ENCODE peak calls at places on chromosomes 13 and 19, in ten cellular contexts. D is AG04450; Y is cardiac muscle cell; G is lower lobe of right lung; H is CD8-positive, alpha-beta T cell; N is fibroblast of lung; B is upper lobe of left lung; S is adrenal gland; J is uterus; E is OCI-LY7. R is an unnamed sample. For H3K9me3, the result is how much of the 10 kb centered on the place peaks cover.

GRCh38 chr19:30254214-30254613 is 118.0 kb upstream of the ZNF536 start:
- DNase-seq in N (no peak), J (no peak), H (no peak), D (no peak), Y (no peak), B (no peak), E (no peak), G (no peak), S (no peak), R (no peak)

GRCh38 chr19:39398297-39398864 is 7.2 kb downstream of the MED29 start:
- DNase-seq in D (no peak), J (peak), G (peak), H (peak), N (peak), B (peak), E (no peak), Y (peak), S (peak), R (peak)

GRCh38 chr13:18235756-18236527 is 945.7 kb downstream of the TUBA3C start:
- DNase-seq in J (no peak), E (no peak), S (no peak), N (no peak), B (no peak), Y (no peak), D (no peak), H (no peak), G (no peak), R (no peak)

GRCh38 chr19:13604902-13605586 is 98.8 kb upstream of the CACNA1A start:
- DNase-seq in E (no peak), S (no peak), G (no peak), Y (no peak), J (no peak), H (no peak), N (no peak), B (no peak), D (no peak), R (no peak)

GRCh38 chr13:101915755-101916107 is 463.3 kb downstream of the ITGBL1 start:
- DNase-seq in B (no peak), N (no peak), H (no peak), G (no peak), S (no peak), D (no peak), E (no peak), Y (no peak), J (no peak), R (no peak)

GRCh38 chr13:38566526-38566925 is 120.4 kb upstream of the FREM2 start:
- DNase-seq in Y (peak), J (no peak), B (no peak), H (no peak), D (no peak), S (no peak), G (no peak), E (no peak), N (no peak), R (no peak)

GRCh38 chr19:2858864-2859263 is 8.3 kb upstream of the ZNF556 start:
- DNase-seq in E (no peak), H (no peak), D (no peak), Y (no peak), J (no peak), S (no peak), B (no peak), G (no peak), N (no peak), R (no peak)

GRCh38 chr13:34474469-34474868 is 467.6 kb upstream of the NBEA start:
- DNase-seq in Y (no peak), D (no peak), S (no peak), J (no peak), H (no peak), G (no peak), E (no peak), N (no peak), B (no peak), R (no peak)

GRCh38 chr13:19680751-19681150 is 47.3 kb downstream of the MPHOSPH8 start:
- DNase-seq in G (no peak), D (no peak), N (peak), J (no peak), Y (no peak), E (no peak), S (no peak), B (no peak), H (no peak), R (no peak)

GRCh38 chr13:45398862-45399261 is 19.3 kb downstream of the SLC25A30 start:
- DNase-seq in G (no peak), N (no peak), J (no peak), H (peak), S (no peak), E (no peak), B (no peak), Y (no peak), D (no peak), R (peak)

GRCh38 chr13:106756446-106756845 is 188.5 kb upstream of the ARGLU1 start:
- DNase-seq in Y (no peak), N (no peak), S (no peak), E (no peak), J (no peak), B (no peak), D (no peak), G (no peak), H (no peak), R (no peak)

GRCh38 chr19:51726049-51726448 is 2.3 kb upstream of the HAS1 start:
- DNase-seq in S (no peak), N (peak), D (no peak), J (peak), E (no peak), B (no peak), Y (peak), G (no peak), H (no peak), R (no peak)

GRCh38 chr19:12774588-12775555 is at the start of gene HOOK2:
- DNase-seq in J (no peak), B (peak), S (no peak), E (no peak), G (peak), H (no peak), D (no peak), Y (no peak), N (no peak), R (peak)

GRCh38 chr19:51493776-51494175 is 7.8 kb downstream of the SIGLEC12 start:
- DNase-seq in Y (no peak), G (no peak), N (no peak), H (no peak), D (no peak), B (peak), S (no peak), E (no peak), J (no peak), R (no peak)

GRCh38 chr19:47186337-47187022 is 44.5 kb downstream of the BBC3 start:
- DNase-seq in S (no peak), Y (no peak), D (no peak), B (no peak), H (peak), E (no peak), N (peak), G (no peak), J (no peak), R (peak)

GRCh38 chr19:11324748-11325389 is 14.6 kb downstream of the RAB3D start:
- DNase-seq in S (no peak), H (no peak), B (no peak), E (no peak), J (peak), Y (peak), N (no peak), D (no peak), G (no peak), R (no peak)

GRCh38 chr13:27970382-27971235 is 1.5 kb upstream of the CDX2 start:
- DNase-seq in N (no peak), S (no peak), B (no peak), H (no peak), J (no peak), Y (no peak), D (no peak), E (no peak), G (no peak), R (no peak)

GRCh38 chr13:32176696-32177095 is 138.5 kb downstream of the ZAR1L start:
- DNase-seq in B (no peak), E (no peak), H (no peak), S (no peak), Y (no peak), N (no peak), G (no peak), D (no peak), J (no peak), R (no peak)

GRCh38 chr19:31694761-31695160 is 345.5 kb upstream of the TSHZ3 start:
- DNase-seq in G (no peak), H (no peak), Y (no peak), N (no peak), E (no peak), S (no peak), D (no peak), B (no peak), J (no peak), R (no peak)

GRCh38 chr19:31698352-31698751 is 349.1 kb upstream of the TSHZ3 start:
- DNase-seq in B (no peak), H (no peak), E (no peak), D (no peak), Y (no peak), G (no peak), J (no peak), S (no peak), N (no peak), R (no peak)

GRCh38 chr19:31693870-31694269 is 344.6 kb upstream of the TSHZ3 start:
- DNase-seq in Y (no peak), J (no peak), N (no peak), S (no peak), G (no peak), H (no peak), B (no peak), E (no peak), D (no peak), R (no peak)

GRCh38 chr19:31693131-31693700 is 344.0 kb upstream of the TSHZ3 start:
- DNase-seq in B (no peak), S (no peak), N (no peak), J (no peak), G (no peak), Y (no peak), H (no peak), E (no peak), D (no peak), R (no peak)
- TF ChIP-seq CTCF in B (no peak), S (no peak), N (no peak), J (no peak), G (no peak), Y (no peak), H (no peak), E (no peak), D (no peak), R (no peak)

GRCh38 chr13:43357435-43358065 is 334.2 kb downstream of the DNAJC15 start:
- DNase-seq in D (no peak), N (no peak), S (no peak), E (no peak), B (no peak), G (no peak), J (no peak), H (no peak), Y (no peak), R (no peak)
- H3K27ac ChIP-seq in D (no peak), N (no peak), S (no peak), E (no peak), B (no peak), G (no peak), J (no peak), H (no peak), Y (peak), R (no peak)

GRCh38 chr13:42753697-42754096 is 27.7 kb upstream of the FAM216B start:
- DNase-seq in H (no peak), J (peak), Y (peak), B (no peak), D (no peak), E (no peak), N (no peak), G (no peak), S (no peak), R (no peak)

GRCh38 chr13:42757678-42758420 is 23.5 kb upstream of the FAM216B start:
- DNase-seq in J (no peak), H (no peak), G (no peak), D (no peak), S (no peak), E (no peak), B (no peak), N (no peak), Y (no peak), R (no peak)

GRCh38 chr13:42751693-42752092 is 29.7 kb upstream of the FAM216B start:
- DNase-seq in Y (no peak), D (no peak), G (no peak), J (no peak), H (no peak), E (no peak), N (no peak), S (no peak), B (no peak), R (no peak)

GRCh38 chr13:42752731-42753130 is 28.7 kb upstream of the FAM216B start:
- DNase-seq in E (no peak), N (no peak), S (no peak), D (no peak), Y (no peak), H (no peak), J (no peak), B (no peak), G (no peak), R (no peak)

DNA sequence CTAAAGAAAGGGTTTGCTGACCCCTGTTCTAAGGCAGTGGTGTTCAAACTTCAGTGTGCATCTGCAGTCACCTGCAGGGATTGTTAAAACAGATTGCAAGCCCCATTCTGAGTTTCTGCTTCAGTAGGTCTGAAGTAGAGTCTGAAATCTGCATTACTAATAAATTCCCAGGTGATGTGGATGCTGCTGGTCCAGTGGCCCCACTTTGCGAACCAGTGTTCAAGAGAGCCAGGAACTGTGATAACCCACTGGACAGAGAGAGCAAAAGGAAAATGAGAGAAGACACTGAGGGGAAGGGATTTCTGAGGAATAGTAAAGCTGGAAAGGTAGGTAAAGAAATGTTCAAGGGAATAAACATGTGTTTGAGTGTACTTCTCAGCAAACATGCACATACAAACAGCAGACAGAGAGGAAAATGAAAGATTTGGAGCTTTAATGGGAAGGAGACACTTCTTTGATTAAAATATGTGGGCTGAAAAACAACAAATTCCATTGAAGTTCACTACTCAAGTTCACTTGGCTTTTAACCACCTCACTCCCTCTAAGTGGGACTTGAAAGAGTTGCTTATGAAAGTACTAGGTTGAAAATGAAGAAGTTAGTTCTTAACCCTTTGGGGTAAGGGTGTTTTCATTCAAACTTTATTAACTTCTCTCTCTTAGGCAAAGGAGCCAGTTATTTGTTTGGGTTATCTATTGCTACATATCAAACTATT is 26.4 kb upstream of the FAM216B start:
- DNase-seq in H (no peak), N (no peak), E (no peak), D (no peak), G (no peak), B (no peak), Y (peak), S (no peak), J (no peak), R (no peak)
- H3K9me3 ChIP-seq in H (under half), N (under half), E (under half), D (under half), G (under half), B (under half), Y (under half), S (under half), J (under half), R (under half)

DNA sequence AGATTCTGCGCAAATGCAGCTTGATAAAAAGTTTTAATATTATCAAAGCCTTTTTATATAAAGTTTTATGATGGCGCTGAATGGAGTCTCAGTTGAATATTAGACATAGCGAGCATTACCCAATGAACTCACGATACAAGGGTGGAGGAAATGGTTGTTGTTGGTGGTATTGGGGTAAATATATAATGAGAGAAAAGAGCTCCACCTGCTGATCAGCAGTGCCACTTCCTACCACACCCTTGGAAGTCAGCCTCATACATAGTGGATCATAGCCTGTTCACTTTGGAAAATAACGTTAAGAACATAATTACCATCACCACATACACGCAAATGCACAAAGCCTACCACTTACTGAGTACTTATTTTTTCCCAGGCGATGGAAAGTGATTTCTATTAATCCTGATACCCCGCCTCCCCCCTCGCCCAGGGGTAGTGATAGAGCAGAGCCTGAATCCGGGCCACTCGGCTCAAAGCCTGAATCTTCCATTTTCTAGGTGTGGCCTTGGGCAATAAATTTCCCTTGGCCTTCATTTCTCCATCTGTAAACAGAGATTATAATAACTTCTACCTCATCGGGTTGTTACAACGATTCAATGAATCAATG is 358.3 kb downstream of the KLF5 start:
- DNase-seq in J (no peak), D (no peak), E (peak), Y (peak), G (no peak), N (no peak), H (no peak), B (no peak), S (no peak), R (no peak)
- TF ChIP-seq CTCF in J (no peak), D (peak), E (peak), Y (peak), G (no peak), N (no peak), H (no peak), B (no peak), S (no peak), R (no peak)

GRCh38 chr13:36313047-36313969 is 15.7 kb upstream of the CCDC169 start:
- DNase-seq in Y (no peak), B (no peak), G (no peak), D (no peak), N (peak), J (no peak), H (no peak), S (peak), E (no peak), R (no peak)
- H3K27ac ChIP-seq in Y (no peak), B (no peak), G (no peak), D (no peak), N (no peak), J (no peak), H (no peak), S (peak), E (no peak), R (no peak)

GRCh38 chr13:40564342-40564997 is 102.0 kb downstream of the FOXO1 start:
- DNase-seq in J (no peak), H (no peak), S (peak), N (no peak), Y (peak), B (no peak), D (no peak), G (no peak), E (peak), R (no peak)

GRCh38 chr13:40562975-40563349 is 103.5 kb downstream of the FOXO1 start:
- DNase-seq in E (no peak), G (peak), N (peak), D (no peak), H (no peak), S (no peak), B (peak), J (no peak), Y (no peak), R (no peak)

GRCh38 chr13:40565282-40566148 is 100.9 kb downstream of the FOXO1 start:
- DNase-seq in H (no peak), E (no peak), Y (no peak), N (no peak), G (no peak), D (no peak), B (no peak), J (no peak), S (no peak), R (no peak)

GRCh38 chr13:40566811-40567210 is 99.6 kb downstream of the FOXO1 start:
- DNase-seq in J (no peak), D (no peak), G (no peak), E (no peak), B (no peak), S (no peak), H (no peak), N (no peak), Y (no peak), R (no peak)

DNA sequence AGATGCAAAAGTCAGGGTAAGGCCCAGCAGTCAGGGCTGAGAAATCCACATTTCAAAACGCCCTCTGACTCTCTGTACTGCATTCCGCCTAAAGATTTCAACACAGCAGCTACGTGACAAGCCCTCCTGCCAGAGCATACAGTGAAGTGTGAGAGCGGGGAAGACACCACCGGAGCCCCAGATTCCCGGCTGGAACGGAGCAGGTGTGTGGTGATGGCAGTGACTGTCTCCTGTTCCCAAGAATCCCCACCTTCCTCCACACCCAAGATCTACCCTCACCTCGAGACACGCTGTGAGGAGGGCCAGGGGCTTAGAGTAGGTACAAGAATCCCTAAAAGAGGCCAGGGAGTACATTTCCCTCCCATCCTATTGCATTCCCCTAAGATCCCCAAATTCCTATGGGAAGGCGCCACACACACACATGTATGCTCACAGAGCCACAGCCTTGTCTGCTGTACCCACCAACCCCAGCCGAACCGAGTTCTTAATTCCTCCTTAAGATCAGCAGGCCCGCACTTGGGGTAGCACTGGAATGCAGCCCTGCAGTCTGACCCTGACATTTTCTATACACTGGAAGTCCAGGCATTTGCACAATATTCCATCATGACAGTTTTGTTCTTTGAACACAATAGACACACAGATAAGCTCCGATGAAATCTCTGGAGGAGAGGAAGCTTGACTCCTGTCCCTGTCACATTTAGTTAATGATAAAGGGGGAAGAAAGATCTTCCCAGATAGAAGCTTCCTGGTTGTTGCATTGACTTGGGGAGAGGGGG is 102.9 kb downstream of the FOXO1 start:
- DNase-seq in S (peak), B (peak), G (no peak), J (peak), E (no peak), Y (peak), D (no peak), H (no peak), N (no peak), R (no peak)
- H3K9me3 ChIP-seq in S (under half), B (under half), G (under half), J (under half), E (under half), Y (under half), D (under half), H (under half), N (under half), R (under half)

R was measured in CD4-positive, alpha-beta T cell.